ENCODE peak calls at places on chromosomes 16 and 17, in seven cellular contexts. B is stimulated activated CD4-positive, alpha-beta T cell treated with anti-CD3 and anti-CD28 coated beads, Interleukin-15, amount 100 ng/mL, for 1 hour; G is GDM1; K is endothelial cell; M is nephron progenitor cell; X is CD8-positive, alpha-beta memory T cell; H is tibial artery. W is an unnamed sample.

GRCh38 chr16:82694239-82694874 is 67.6 kb downstream of the CDH13 start:
- DNase-seq in M (no peak), H (no peak), X (no peak), K (no peak), B (no peak), G (no peak), W (no peak)

GRCh38 chr17:65558683-65559311 is 2.7 kb downstream of the AXIN2 start:
- DNase-seq in B (no peak), G (no peak), X (no peak), K (no peak), H (no peak), M (peak), W (no peak)

GRCh38 chr16:3490911-3491629 is 4.2 kb downstream of the C16orf90 start:
- DNase-seq in B (no peak), G (no peak), X (no peak), K (no peak), M (no peak), H (no peak), W (no peak)

GRCh38 chr17:48045270-48046001 is 2.7 kb upstream of the NFE2L1 start:
- DNase-seq in X (no peak), G (no peak), H (peak), B (no peak), M (no peak), K (no peak), W (peak)

GRCh38 chr17:77332034-77332971 is 191.5 kb downstream of the SEC14L1 start:
- DNase-seq in M (no peak), G (no peak), K (no peak), H (no peak), X (peak), B (no peak), W (no peak)

GRCh38 chr17:36104601-36105000 is 974 bp downstream of the CCL4 start:
- DNase-seq in X (no peak), H (no peak), G (no peak), K (no peak), B (no peak), M (no peak), W (no peak)

GRCh38 chr17:38748329-38749221 is at the start of gene PCGF2:
- DNase-seq in B (no peak), K (peak), M (peak), X (no peak), H (peak), G (peak), W (peak)

GRCh38 chr16:3282103-3282746 is 1.1 kb upstream of the ZNF263 start:
- DNase-seq in K (peak), G (peak), B (no peak), M (no peak), H (no peak), X (no peak), W (peak)